ENCODE peak calls at places on chromosome 11, in four cellular contexts. T is fibroblast of pulmonary artery, L is endothelial cell, D is ureter. V is an unnamed sample.

GRCh38 chr11:86671386-86672006 is 920 bp downstream of the ME3 start:
- DNase-seq in T (peak), L (peak), D (peak), V (peak)

GRCh38 chr11:95487391-95487790 is 256.4 kb upstream of the SESN3 start:
- DNase-seq in T (no peak), L (no peak), D (no peak), V (no peak)

GRCh38 chr11:67490727-67491065 is 7.9 kb downstream of the AIP start:
- DNase-seq in T (no peak), L (no peak), D (no peak), V (no peak)

GRCh38 chr11:134050541-134051383 is 18.1 kb upstream of the JAM3 start:
- DNase-seq in T (peak), L (peak), D (no peak), V (peak)

GRCh38 chr11:68503792-68504191 is 43.2 kb downstream of the PPP6R3 start:
- DNase-seq in T (no peak), L (no peak), D (no peak), V (no peak)

GRCh38 chr11:96393753-96394348 is 4.0 kb downstream of the JRKL start:
- DNase-seq in T (peak), L (no peak), D (no peak), V (no peak)

GRCh38 chr11:29685361-29685760 is 331.5 kb downstream of the KCNA4 start:
- DNase-seq in T (no peak), L (no peak), D (no peak), V (no peak)

GRCh38 chr11:75954039-75954438 is 139.0 kb downstream of the UVRAG start:
- DNase-seq in T (no peak), L (no peak), D (no peak), V (no peak)

GRCh38 chr11:59615132-59615636 is 390 bp downstream of the OSBP start:
- DNase-seq in T (no peak), L (no peak), D (peak), V (peak)

V was measured in WTC11.